ENCODE peak calls at places on chromosomes 4 and X, in seven cellular contexts. C is EH, B is heart right ventricle, T is NCI-H748 treated with DMSO at 0.1 percent for 48 hours, U is sciatic nerve, Z is fibroblast of lung, O is nucleus accumbens. R is an unnamed sample.

GRCh38 chrX:13216139-13216538 is 103.7 kb downstream of the ATXN3L start:
- DNase-seq in C (no peak), B (no peak), T (no peak), U (no peak), Z (peak), O (no peak), R (no peak)

GRCh38 chr4:11821774-11822430 is 393.2 kb upstream of the HS3ST1 start:
- DNase-seq in C (no peak), B (no peak), T (no peak), U (no peak), Z (no peak), O (no peak), R (no peak)

GRCh38 chrX:19334945-19335626 is 8.6 kb upstream of the PDHA1 start:
- DNase-seq in C (peak), B (no peak), T (peak), U (no peak), Z (no peak), O (no peak), R (no peak)

GRCh38 chr4:2048831-2049230 is 10.3 kb upstream of the NAT8L start:
- DNase-seq in C (no peak), B (no peak), T (no peak), U (no peak), Z (no peak), O (no peak), R (no peak)

GRCh38 chr4:67020079-67020807 is 525.1 kb downstream of the CENPC start:
- DNase-seq in C (peak), B (no peak), T (no peak), U (no peak), Z (peak), O (no peak), R (no peak)

GRCh38 chr4:164252286-164252685 is 501.6 kb upstream of the SMIM31 start:
- DNase-seq in C (no peak), B (no peak), T (no peak), U (no peak), Z (peak), O (peak), R (no peak)

GRCh38 chrX:10259716-10260115 is 102.9 kb downstream of the CLCN4 start:
- DNase-seq in C (peak), B (no peak), T (no peak), U (no peak), Z (peak), O (no peak), R (peak)

GRCh38 chrX:40484408-40485091 is 96.2 kb upstream of the ATP6AP2 start:
- DNase-seq in C (no peak), B (no peak), T (no peak), U (no peak), Z (no peak), O (no peak), R (no peak)

GRCh38 chr4:2489841-2490552 is 21.1 kb downstream of the RNF4 start:
- DNase-seq in C (no peak), B (no peak), T (no peak), U (no peak), Z (no peak), O (no peak), R (no peak)